ENCODE peak calls at places on chromosomes 4 and X, in nine cellular contexts. M is RWPE1, O is neural progenitor cell, F is heart right ventricle, V is tibial nerve, U is IMR-90, E is left ventricle myocardium inferior, P is astrocyte, R is right lobe of liver. X is an unnamed sample.

GRCh38 chr4:164700471-164700870 is 53.5 kb upstream of the SMIM31 start:
- DNase-seq in P (no peak), M (no peak), V (no peak), E (no peak), R (no peak), U (no peak), O (peak), F (no peak), X (no peak)

GRCh38 chr4:23889368-23889767 is 479 bp downstream of the PPARGC1A start:
- DNase-seq in F (no peak), M (no peak), P (no peak), R (no peak), O (no peak), E (no peak), U (no peak), V (no peak), X (no peak)

GRCh38 chr4:40409835-40410234 is 74.7 kb downstream of the CHRNA9 start:
- DNase-seq in V (no peak), E (no peak), M (no peak), U (peak), F (no peak), R (no peak), O (no peak), P (peak), X (peak)

GRCh38 chr4:60657802-60658201 is 542.3 kb upstream of the ADGRL3 start:
- DNase-seq in E (no peak), P (no peak), U (peak), O (no peak), M (no peak), R (no peak), F (no peak), V (no peak), X (no peak)

GRCh38 chrX:69021561-69021960 is 143.7 kb downstream of the PJA1 start:
- DNase-seq in V (no peak), E (no peak), O (no peak), F (no peak), P (no peak), R (no peak), M (no peak), U (no peak), X (no peak)

GRCh38 chrX:152813211-152813610 is 17.3 kb downstream of the CETN2 start:
- DNase-seq in P (no peak), V (no peak), O (no peak), F (no peak), E (no peak), R (no peak), U (no peak), M (no peak), X (no peak)

GRCh38 chr4:85905761-85906160 is 430.8 kb downstream of the ARHGAP24 start:
- DNase-seq in U (no peak), M (no peak), P (no peak), O (no peak), F (no peak), R (no peak), V (no peak), E (no peak), X (no peak)

GRCh38 chr4:150181536-150181935 is 103.3 kb downstream of the DCLK2 start:
- DNase-seq in U (peak), V (no peak), P (peak), O (peak), R (no peak), E (no peak), M (no peak), F (no peak), X (peak)

GRCh38 chr4:161382655-161383054 is 781.1 kb downstream of the FSTL5 start:
- DNase-seq in O (no peak), F (no peak), P (no peak), R (no peak), M (no peak), U (no peak), V (no peak), E (no peak), X (no peak)

GRCh38 chrX:110915120-110915519 is 119.5 kb upstream of the CHRDL1 start:
- DNase-seq in O (no peak), M (peak), F (no peak), R (no peak), E (no peak), U (peak), V (peak), P (peak), X (no peak)

GRCh38 chr4:69058410-69059059 is 37.7 kb upstream of the UGT2B7 start:
- DNase-seq in M (no peak), O (peak), P (no peak), F (no peak), E (no peak), U (no peak), R (peak), V (no peak), X (no peak)

GRCh38 chr4:40564815-40565505 is 64.7 kb downstream of the RBM47 start:
- DNase-seq in R (no peak), M (no peak), O (no peak), P (no peak), U (no peak), E (no peak), V (no peak), F (no peak), X (no peak)

GRCh38 chr4:41727861-41728570 is 20.5 kb downstream of the PHOX2B start:
- DNase-seq in E (no peak), U (no peak), O (no peak), M (no peak), R (no peak), P (no peak), F (no peak), V (no peak), X (no peak)

GRCh38 chr4:119300072-119300387 is 21.9 kb downstream of the FABP2 start:
- DNase-seq in U (peak), M (peak), V (peak), F (peak), R (peak), P (no peak), O (no peak), E (peak), X (peak)

GRCh38 chr4:158371158-158371557 is 150.5 kb upstream of the RXFP1 start:
- DNase-seq in V (no peak), O (no peak), E (no peak), P (peak), M (peak), U (peak), F (no peak), R (no peak), X (no peak)

GRCh38 chr4:165621983-165622382 is 243.2 kb downstream of the CPE start:
- DNase-seq in F (no peak), U (no peak), V (no peak), M (peak), E (no peak), O (no peak), P (peak), R (no peak), X (no peak)

GRCh38 chr4:124278477-124278876 is 434.1 kb downstream of the ANKRD50 start:
- DNase-seq in P (peak), E (no peak), V (no peak), U (peak), R (no peak), M (peak), O (no peak), F (no peak), X (peak)

GRCh38 chr4:169412046-169412445 is 141.3 kb upstream of the SH3RF1 start:
- DNase-seq in F (no peak), R (no peak), P (no peak), O (no peak), E (no peak), V (no peak), U (no peak), M (peak), X (no peak)

GRCh38 chr4:148126825-148127224 is 315.4 kb downstream of the NR3C2 start:
- DNase-seq in M (no peak), P (peak), F (no peak), U (peak), O (no peak), R (no peak), E (no peak), V (no peak), X (no peak)

GRCh38 chr4:174629265-174629664 is 107.0 kb upstream of the HPGD start:
- DNase-seq in V (no peak), F (no peak), E (no peak), P (no peak), R (no peak), M (peak), O (no peak), U (no peak), X (no peak)

GRCh38 chr4:153371835-153372234 is 27.3 kb downstream of the MND1 start:
- DNase-seq in U (no peak), R (no peak), F (no peak), M (no peak), E (no peak), P (no peak), O (no peak), V (no peak), X (no peak)

GRCh38 chrX:13376857-13377441 is 57.1 kb upstream of the ATXN3L start:
- DNase-seq in U (peak), R (no peak), O (no peak), E (no peak), P (peak), M (peak), F (no peak), V (peak), X (peak)

GRCh38 chr4:10605746-10606482 is 78.7 kb downstream of the CLNK start:
- DNase-seq in U (peak), O (no peak), R (no peak), M (no peak), P (peak), F (no peak), E (no peak), V (no peak), X (peak)

GRCh38 chr4:154491341-154491679 is 289 bp downstream of the DCHS2 start:
- DNase-seq in R (no peak), U (peak), O (peak), P (peak), F (no peak), M (peak), E (no peak), V (no peak), X (no peak)

GRCh38 chr4:114180481-114180880 is 201.0 kb upstream of the ARSJ start:
- DNase-seq in M (no peak), F (peak), O (peak), V (peak), P (peak), E (peak), R (no peak), U (peak), X (peak)

GRCh38 chr4:10094841-10095240 is 21.8 kb downstream of the WDR1 start:
- DNase-seq in M (no peak), U (no peak), R (no peak), F (no peak), O (no peak), E (no peak), P (no peak), V (no peak), X (no peak)

GRCh38 chr4:165355900-165356300 is 22.9 kb upstream of the CPE start:
- DNase-seq in O (peak), R (no peak), P (peak), M (no peak), E (no peak), U (peak), F (no peak), V (no peak), X (peak)

GRCh38 chr4:139279723-139280620 is at the start of gene MGARP:
- DNase-seq in O (peak), E (peak), U (peak), R (no peak), V (no peak), P (peak), M (no peak), F (peak), X (no peak)

GRCh38 chr4:1193206-1194027 is 21.0 kb upstream of the SPON2 start:
- DNase-seq in E (no peak), F (peak), U (no peak), P (no peak), O (no peak), R (peak), M (no peak), V (no peak), X (no peak)

GRCh38 chr4:142648378-142648777 is 197.7 kb downstream of the INPP4B start:
- DNase-seq in P (no peak), M (no peak), R (no peak), U (no peak), V (no peak), F (no peak), E (no peak), O (peak), X (no peak)

GRCh38 chr4:142645478-142646108 is 200.5 kb downstream of the INPP4B start:
- DNase-seq in P (peak), M (no peak), E (no peak), O (no peak), V (no peak), U (no peak), R (no peak), F (no peak), X (peak)
- H3K27ac ChIP-seq in P (no peak), M (no peak), E (peak), O (no peak), V (no peak), U (no peak), R (no peak), F (no peak), X (no peak)

GRCh38 chrX:109632906-109633504 is 8.0 kb upstream of the KCNE5 start:
- DNase-seq in F (no peak), E (no peak), R (no peak), U (peak), O (peak), V (no peak), M (peak), P (no peak), X (no peak)
- TF ChIP-seq CTCF in F (peak), E (peak), R (peak), U (peak), O (peak), V (peak), M (peak), P (peak), X (peak)

GRCh38 chrX:10033360-10034007 is 66.3 kb downstream of the CLDN34 start:
- DNase-seq in V (no peak), R (no peak), E (no peak), M (no peak), P (no peak), F (no peak), O (no peak), U (peak), X (no peak)
- H3K27ac ChIP-seq in V (no peak), R (no peak), E (peak), M (no peak), P (no peak), F (peak), O (no peak), U (no peak), X (peak)

DNA sequence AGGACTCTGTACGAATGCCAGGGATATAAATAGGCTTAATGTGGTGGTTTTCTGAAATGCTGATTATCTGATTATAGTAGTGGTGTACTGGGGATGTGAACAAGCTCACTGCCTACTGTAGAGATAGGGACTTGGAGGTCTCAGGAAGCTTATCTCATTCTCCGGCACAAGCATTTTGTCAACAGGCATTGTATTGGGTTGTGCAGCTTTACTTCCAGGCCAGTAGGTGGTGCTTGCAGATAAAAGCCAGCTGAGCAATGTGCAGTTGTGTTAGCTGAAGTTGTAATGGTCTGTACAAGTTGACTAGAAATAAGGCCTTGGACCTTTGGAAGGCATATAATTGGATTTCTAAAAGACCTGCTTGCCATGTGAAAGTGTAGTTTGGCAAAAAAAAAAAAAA is 49.5 kb upstream of the TMLHE start:
- DNase-seq in M (no peak), F (no peak), O (peak), P (no peak), E (no peak), R (no peak), U (no peak), V (no peak), X (no peak)
- TF ChIP-seq CTCF in M (no peak), F (no peak), O (peak), P (no peak), E (no peak), R (no peak), U (no peak), V (no peak), X (peak)

GRCh38 chr4:152357206-152357605 is 178.7 kb downstream of the FBXW7 start:
- DNase-seq in F (no peak), O (no peak), R (no peak), U (peak), P (no peak), M (no peak), V (no peak), E (no peak), X (peak)

GRCh38 chr4:152360045-152360410 is 175.9 kb downstream of the FBXW7 start:
- DNase-seq in E (no peak), V (no peak), O (no peak), R (no peak), M (no peak), P (no peak), F (no peak), U (peak), X (no peak)

GRCh38 chr4:152352645-152353116 is 183.2 kb downstream of the FBXW7 start:
- DNase-seq in P (peak), M (peak), F (peak), U (peak), V (peak), R (no peak), O (peak), E (peak), X (peak)

GRCh38 chr4:152359208-152360044 is 176.5 kb downstream of the FBXW7 start:
- DNase-seq in P (no peak), O (no peak), U (no peak), V (no peak), R (no peak), M (no peak), E (no peak), F (no peak), X (no peak)

DNA sequence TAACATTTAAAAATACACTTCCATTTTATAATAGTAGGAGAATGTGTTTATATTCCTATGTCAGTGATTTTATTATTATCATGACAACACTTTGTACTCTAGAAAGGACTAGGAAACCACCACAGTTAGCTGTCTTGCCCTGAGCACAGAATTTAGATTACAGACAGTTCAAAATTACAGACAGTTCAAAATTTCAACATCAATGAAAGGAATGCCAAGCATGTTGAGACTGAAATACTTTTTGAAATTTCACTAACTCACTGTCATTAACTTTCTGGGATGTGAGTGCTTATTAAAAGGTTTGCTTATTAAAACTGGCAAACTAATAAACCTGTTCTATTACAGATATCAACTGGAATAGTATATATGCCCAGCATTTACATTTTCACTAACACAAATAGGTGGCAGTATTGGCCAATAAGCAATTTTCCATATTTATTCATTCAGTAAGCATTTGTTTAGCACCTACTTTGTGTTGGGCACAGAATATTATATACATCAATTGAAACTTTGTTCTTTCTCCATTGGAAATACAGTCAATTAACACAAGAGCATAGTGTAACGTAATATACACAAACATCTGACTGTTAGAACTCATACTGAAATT is 179.4 kb downstream of the FBXW7 start:
- DNase-seq in E (no peak), U (peak), O (no peak), P (peak), M (no peak), V (no peak), R (no peak), F (no peak), X (peak)
- H3K27ac ChIP-seq in E (no peak), U (no peak), O (no peak), P (no peak), M (no peak), V (peak), R (no peak), F (no peak), X (peak)

DNA sequence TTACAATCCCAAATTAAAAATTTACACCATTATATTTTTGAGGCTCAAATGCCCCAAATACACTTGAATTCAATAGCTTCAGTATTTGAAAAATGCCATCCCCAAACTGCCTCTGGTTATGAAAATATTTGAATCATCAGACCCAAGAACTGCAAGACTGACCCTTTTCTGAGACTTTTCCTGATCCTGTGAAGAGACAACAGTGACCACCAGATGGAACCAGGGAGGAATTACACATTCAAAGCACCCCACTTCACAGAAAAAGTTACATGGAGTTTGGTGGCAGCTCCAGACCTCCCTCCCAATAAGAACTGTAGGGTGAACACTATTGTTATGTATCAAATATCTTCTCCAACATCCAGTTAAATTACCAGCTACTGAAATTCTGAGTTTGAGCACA is 44.0 kb upstream of the SCD5 start:
- DNase-seq in P (no peak), M (peak), R (no peak), E (no peak), V (no peak), U (peak), O (peak), F (no peak), X (peak)
- TF ChIP-seq CTCF in P (peak), M (peak), R (no peak), E (peak), V (peak), U (peak), O (peak), F (no peak), X (peak)

GRCh38 chr4:141347738-141348524 is 127.2 kb downstream of the ZNF330 start:
- DNase-seq in F (no peak), E (no peak), O (no peak), M (no peak), P (no peak), R (no peak), V (no peak), U (peak), X (no peak)
- H3K27ac ChIP-seq in F (no peak), E (no peak), O (no peak), M (no peak), P (no peak), R (no peak), V (peak), U (no peak), X (no peak)

GRCh38 chr4:15001248-15001824 is 945 bp upstream of the CPEB2 start:
- DNase-seq in E (peak), U (peak), M (peak), R (peak), V (peak), P (peak), O (peak), F (peak), X (peak)
- TF ChIP-seq CTCF in E (no peak), U (no peak), M (no peak), R (no peak), V (no peak), P (no peak), O (peak), F (no peak), X (peak)

GRCh38 chr4:7783560-7783959 is 156.1 kb downstream of the AFAP1 start:
- DNase-seq in F (no peak), P (no peak), E (no peak), O (no peak), U (no peak), V (no peak), R (no peak), M (no peak), X (no peak)
- H3K27ac ChIP-seq in F (no peak), P (peak), E (peak), O (no peak), U (no peak), V (peak), R (no peak), M (no peak), X (peak)

GRCh38 chr4:66949424-66949823 is 595.9 kb downstream of the CENPC start:
- DNase-seq in O (peak), U (no peak), R (no peak), E (no peak), V (no peak), P (no peak), F (no peak), M (no peak), X (no peak)
- TF ChIP-seq CTCF in O (no peak), U (no peak), R (no peak), E (no peak), V (no peak), P (no peak), F (no peak), M (no peak), X (no peak)